ENCODE peak calls at places on chromosomes 3 and 15, in eight cellular contexts. K, I, V, G, N, Y, H and M are unnamed samples.

GRCh38 chr3:14640734-14641133 is 10.8 kb upstream of the CCDC174 start:
- DNase-seq in G (no peak), V (no peak), H (no peak), K (no peak), I (no peak), Y (no peak), N (no peak), M (no peak)

GRCh38 chr3:63968612-63969350 is 54.5 kb downstream of the PSMD6 start:
- DNase-seq in Y (no peak), N (no peak), V (no peak), I (no peak), K (no peak), G (no peak), H (peak; percentile 20), M (peak; percentile 42)

GRCh38 chr15:31511707-31512310 is 185.2 kb downstream of the KLF13 start:
- DNase-seq in K (peak; percentile 33), G (no peak), N (no peak), Y (no peak), I (no peak), H (no peak), V (no peak), M (no peak)

GRCh38 chr3:3366391-3366790 is 186.9 kb upstream of the CRBN start:
- DNase-seq in I (no peak), K (no peak), Y (no peak), V (no peak), H (no peak), N (no peak), G (no peak), M (no peak)

GRCh38 chr3:65524544-65525070 is 514.1 kb downstream of the MAGI1 start:
- DNase-seq in I (no peak), G (no peak), H (no peak), V (no peak), N (no peak), K (no peak), Y (no peak), M (no peak)

GRCh38 chr3:100396967-100397366 is 3.9 kb downstream of the TOMM70 start:
- DNase-seq in I (no peak), N (no peak), Y (no peak), V (no peak), G (no peak), H (peak; percentile 6), K (no peak), M (peak; percentile 42)

GRCh38 chr15:88400591-88400990 is 66.6 kb downstream of the MRPL46 start:
- DNase-seq in V (no peak), H (no peak), Y (no peak), G (no peak), K (no peak), I (no peak), N (no peak), M (no peak)

GRCh38 chr3:57911588-57911987 is 96.6 kb upstream of the FLNB start:
- DNase-seq in I (no peak), Y (no peak), N (peak; percentile 34), G (no peak), H (no peak), K (peak; percentile 23), V (no peak), M (no peak)

GRCh38 chr3:109707642-109708041 is 370.3 kb upstream of the DPPA4 start:
- DNase-seq in I (no peak), N (no peak), H (no peak), Y (no peak), G (no peak), V (no peak), K (no peak), M (no peak)

GRCh38 chr3:129602309-129602708 is 4.2 kb downstream of the PLXND1 start:
- DNase-seq in Y (no peak), I (peak; percentile 70), H (no peak), V (no peak), K (no peak), N (no peak), G (no peak), M (no peak)

GRCh38 chr3:175851541-175851940 is 992.4 kb downstream of the NAALADL2 start:
- DNase-seq in Y (no peak), H (no peak), G (no peak), I (no peak), V (no peak), K (no peak), N (no peak), M (no peak)

GRCh38 chr3:131223373-131224289 is 157.9 kb upstream of the NUDT16 start:
- DNase-seq in H (peak; percentile 54), I (no peak), K (no peak), V (no peak), G (no peak), Y (no peak), N (no peak), M (no peak)

GRCh38 chr3:48695113-48695753 is 9.5 kb upstream of the NCKIPSD start:
- DNase-seq in G (no peak), I (peak; percentile 59), H (peak; percentile 81), V (peak; percentile 81), Y (peak; percentile 90), K (peak; percentile 57), N (peak; percentile 62), M (peak; percentile 64)
- H3K4me3 ChIP-seq in G (peak overlapping the region; percentile 15), I (peak overlapping the region; percentile 35), H (no peak overlapping the region), V (peak overlapping the region; percentile 56), Y (peak overlapping the region; percentile 36), K (no peak overlapping the region), N (peak overlapping the region; percentile 28), M (peak overlapping the region; percentile 87)

GRCh38 chr3:196143708-196144382 is 62.0 kb upstream of the TFRC start:
- DNase-seq in I (no peak), H (no peak), N (no peak), G (no peak), V (no peak), K (no peak), Y (no peak), M (no peak)

GRCh38 chr3:196142674-196142988 is 60.7 kb upstream of the TFRC start:
- DNase-seq in H (no peak), G (no peak), N (no peak), I (no peak), Y (no peak), V (no peak), K (no peak), M (no peak)

GRCh38 chr3:196141866-196142673 is 60.2 kb upstream of the TFRC start:
- DNase-seq in N (no peak), G (no peak), K (no peak), Y (no peak), H (no peak), V (no peak), I (peak; percentile 83), M (no peak)

GRCh38 chr3:196145420-196146262 is 63.8 kb upstream of the TFRC start:
- DNase-seq in G (no peak), N (no peak), K (no peak), H (no peak), I (peak; percentile 72), V (no peak), Y (no peak), M (no peak)

GRCh38 chr3:196144383-196145105 is 62.7 kb upstream of the TFRC start:
- DNase-seq in Y (no peak), K (no peak), V (no peak), N (peak; percentile 45), I (no peak), G (no peak), H (peak; percentile 65), M (no peak)
- H3K4me1 ChIP-seq in Y (no peaks in the 10 kb centered on the region), K (no peaks in the 10 kb centered on the region), V (no peaks in the 10 kb centered on the region), N (no peaks in the 10 kb centered on the region), I (no peaks in the 10 kb centered on the region), G (no peaks in the 10 kb centered on the region), H (no peaks in the 10 kb centered on the region), M (no peaks in the 10 kb centered on the region)

GRCh38 chr3:12159227-12159601 is 502 bp upstream of the TIMP4 start:
- DNase-seq in K (no peak), V (no peak), Y (no peak), I (no peak), H (no peak), G (no peak), N (no peak), M (no peak)
- H3K4me3 ChIP-seq in K (no peak overlapping the region), V (no peak overlapping the region), Y (peak overlapping the region; percentile 47), I (peak overlapping the region; percentile 44), H (no peak overlapping the region), G (no peak overlapping the region), N (no peak overlapping the region), M (peak overlapping the region; percentile 80)

GRCh38 chr3:5123937-5124336 is 1.8 kb downstream of the ARL8B start:
- DNase-seq in N (no peak), K (no peak), G (no peak), V (no peak), I (no peak), H (no peak), Y (peak; percentile 35), M (no peak)
- H3K4me1 ChIP-seq in N (peaks cover 3% of the 10 kb centered on the region), K (peaks cover 12% of the 10 kb centered on the region), G (peaks cover 36% of the 10 kb centered on the region), V (peaks cover 5% of the 10 kb centered on the region), I (peaks cover 40% of the 10 kb centered on the region), H (peaks cover 4% of the 10 kb centered on the region), Y (peaks cover 52% of the 10 kb centered on the region), M (peaks cover 32% of the 10 kb centered on the region)

GRCh38 chr3:46206284-46206683 is 1.8 kb downstream of the CCR1 start:
- DNase-seq in Y (no peak), I (no peak), N (no peak), H (no peak), K (no peak), V (no peak), G (no peak), M (no peak)

GRCh38 chr3:46205286-46205960 is 2.7 kb downstream of the CCR1 start:
- DNase-seq in I (no peak), N (no peak), G (no peak), V (no peak), Y (no peak), H (no peak), K (no peak), M (no peak)

GRCh38 chr3:46209053-46209452 is 940 bp upstream of the CCR1 start:
- DNase-seq in K (no peak), I (no peak), N (no peak), Y (no peak), H (no peak), V (no peak), G (no peak), M (no peak)

GRCh38 chr3:46209751-46210470 is 1.8 kb upstream of the CCR1 start:
- DNase-seq in V (no peak), Y (no peak), N (no peak), K (no peak), I (no peak), G (no peak), H (no peak), M (peak; percentile 11)

DNA sequence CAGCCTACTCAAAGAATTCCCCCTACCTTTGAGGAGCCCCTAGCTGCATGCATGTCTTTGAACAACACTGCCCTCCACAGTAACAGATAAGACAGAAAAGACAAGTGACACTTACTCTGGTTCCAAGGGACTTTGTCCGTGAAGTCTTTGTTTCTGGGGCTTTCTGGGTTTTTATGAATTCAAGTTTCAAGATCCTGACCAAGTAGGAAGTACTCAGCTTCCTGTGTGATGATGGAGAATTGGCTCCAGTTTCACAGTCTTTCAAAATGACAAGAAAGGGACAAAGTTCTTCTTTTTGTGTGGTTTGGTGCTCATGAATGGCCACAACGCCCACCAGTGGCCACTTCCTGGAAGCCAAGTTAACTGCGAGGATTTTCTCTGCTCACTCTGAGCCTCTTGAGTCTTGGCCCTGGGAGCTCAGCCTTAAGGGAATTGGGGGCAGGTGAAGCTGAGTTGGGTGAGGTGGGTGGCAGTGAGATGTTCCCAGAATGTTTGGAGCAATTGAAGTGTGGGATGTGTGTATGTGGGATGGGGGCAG is at the start of gene CCR1:
- DNase-seq in G (peak; percentile 77), Y (no peak), I (peak; percentile 79), V (no peak), N (peak; percentile 58), K (no peak), H (peak; percentile 62), M (peak; percentile 34)
- H3K4me3 ChIP-seq in G (peak within 1 kb of the TSS; percentile 26), Y (peak within 1 kb of the TSS; percentile 31), I (peak within 1 kb of the TSS; percentile 43), V (no peak within 1 kb of the TSS), N (no peak within 1 kb of the TSS), K (no peak within 1 kb of the TSS), H (no peak within 1 kb of the TSS), M (peak within 1 kb of the TSS; percentile 16)